ENCODE peak calls at places on chromosomes 5 and 9, in five cellular contexts. A is left ventricle myocardium inferior, Z is tibial nerve, J is K562, O is uterus. N is an unnamed sample. For H3K36me3, the result is how much of the 10 kb centered on the place peaks cover.

GRCh38 chr5:167633931-167634341 is 657.5 kb upstream of the WWC1 start:
- DNase-seq in O (no peak), Z (no peak), J (no peak), A (no peak), N (no peak)

GRCh38 chr5:57327934-57328333 is 154.1 kb downstream of the GPBP1 start:
- DNase-seq in A (no peak), O (no peak), J (no peak), Z (no peak), N (no peak)

GRCh38 chr9:19948021-19948420 is 159.2 kb upstream of the SLC24A2 start:
- DNase-seq in O (no peak), Z (no peak), A (no peak), J (no peak), N (no peak)

GRCh38 chr9:36053971-36054370 is 17.3 kb downstream of the RECK start:
- DNase-seq in O (no peak), A (no peak), Z (no peak), J (no peak), N (no peak)

GRCh38 chr9:16521868-16522381 is 348.5 kb downstream of the BNC2 start:
- DNase-seq in O (peak), A (peak), J (no peak), Z (peak), N (no peak)

GRCh38 chr9:8821910-8822666 is 1022.5 kb upstream of the DMAC1 start:
- DNase-seq in A (no peak), Z (no peak), O (no peak), J (no peak), N (no peak)

GRCh38 chr9:128992995-128993394 is 35.1 kb downstream of the SH3GLB2 start:
- DNase-seq in A (no peak), O (no peak), J (no peak), Z (no peak), N (no peak)

GRCh38 chr5:65076251-65076869 is 307.6 kb downstream of the CWC27 start:
- DNase-seq in J (peak), Z (peak), O (peak), A (peak), N (no peak)

GRCh38 chr5:9241459-9241858 is 304.4 kb downstream of the SEMA5A start:
- DNase-seq in Z (no peak), O (no peak), J (no peak), A (no peak), N (no peak)

GRCh38 chr9:128098017-128098935 is 29.3 kb downstream of the PTGES2 start:
- DNase-seq in A (peak), O (peak), J (peak), Z (peak), N (peak)

GRCh38 chr9:130142635-130143034 is 29.6 kb upstream of the NCS1 start:
- DNase-seq in A (no peak), Z (no peak), O (no peak), J (no peak), N (no peak)

GRCh38 chr5:38994329-38994927 is 79.8 kb downstream of the RICTOR start:
- DNase-seq in Z (peak), A (no peak), J (peak), O (no peak), N (peak)

GRCh38 chr9:373759-374206 is 159.1 kb downstream of the DOCK8 start:
- DNase-seq in J (peak), Z (no peak), O (no peak), A (no peak), N (no peak)

GRCh38 chr9:127568971-127569818 is 42.9 kb upstream of the STXBP1 start:
- DNase-seq in O (peak), J (peak), Z (peak), A (peak), N (peak)

GRCh38 chr5:150549735-150550134 is 41.8 kb downstream of the NDST1 start:
- DNase-seq in A (no peak), Z (no peak), O (no peak), J (no peak), N (no peak)

GRCh38 chr5:1172670-1173404 is 28.6 kb upstream of the SLC6A19 start:
- DNase-seq in O (no peak), J (peak), Z (no peak), A (no peak), N (peak)

GRCh38 chr9:15837079-15837679 is 284.3 kb downstream of the CCDC171 start:
- DNase-seq in Z (peak), A (no peak), O (no peak), J (peak), N (peak)

GRCh38 chr5:115068239-115069086 is 101.2 kb downstream of the TRIM36 start:
- DNase-seq in Z (no peak), A (no peak), J (peak), O (no peak), N (no peak)

GRCh38 chr5:10615693-10616092 is 51.8 kb downstream of the ANKRD33B start:
- DNase-seq in A (no peak), J (no peak), O (no peak), Z (no peak), N (no peak)

GRCh38 chr5:61349935-61350334 is 17.9 kb downstream of the ZSWIM6 start:
- DNase-seq in J (no peak), A (no peak), Z (no peak), O (no peak), N (no peak)

GRCh38 chr5:169933127-169933526 is 47.2 kb downstream of the INSYN2B start:
- DNase-seq in O (no peak), J (no peak), Z (no peak), A (no peak), N (no peak)

GRCh38 chr5:60805470-60805869 is 38.6 kb downstream of the ELOVL7 start:
- DNase-seq in A (no peak), O (no peak), J (no peak), Z (no peak), N (no peak)

GRCh38 chr9:95785209-95785608 is 90.3 kb upstream of the ERCC6L2 start:
- DNase-seq in O (no peak), Z (no peak), A (no peak), J (no peak), N (no peak)

GRCh38 chr5:37839441-37840035 is 303 bp downstream of the GDNF start:
- DNase-seq in O (peak), Z (no peak), A (peak), J (no peak), N (no peak)

GRCh38 chr5:37836173-37837100 is 3.4 kb downstream of the GDNF start:
- DNase-seq in A (peak), O (no peak), J (no peak), Z (no peak), N (no peak)

GRCh38 chr5:37837101-37838032 is 2.5 kb downstream of the GDNF start:
- DNase-seq in Z (peak), A (peak), O (peak), J (peak), N (no peak)

GRCh38 chr5:37838933-37839341 is 904 bp downstream of the GDNF start:
- DNase-seq in A (no peak), O (no peak), J (no peak), Z (no peak), N (no peak)

DNA sequence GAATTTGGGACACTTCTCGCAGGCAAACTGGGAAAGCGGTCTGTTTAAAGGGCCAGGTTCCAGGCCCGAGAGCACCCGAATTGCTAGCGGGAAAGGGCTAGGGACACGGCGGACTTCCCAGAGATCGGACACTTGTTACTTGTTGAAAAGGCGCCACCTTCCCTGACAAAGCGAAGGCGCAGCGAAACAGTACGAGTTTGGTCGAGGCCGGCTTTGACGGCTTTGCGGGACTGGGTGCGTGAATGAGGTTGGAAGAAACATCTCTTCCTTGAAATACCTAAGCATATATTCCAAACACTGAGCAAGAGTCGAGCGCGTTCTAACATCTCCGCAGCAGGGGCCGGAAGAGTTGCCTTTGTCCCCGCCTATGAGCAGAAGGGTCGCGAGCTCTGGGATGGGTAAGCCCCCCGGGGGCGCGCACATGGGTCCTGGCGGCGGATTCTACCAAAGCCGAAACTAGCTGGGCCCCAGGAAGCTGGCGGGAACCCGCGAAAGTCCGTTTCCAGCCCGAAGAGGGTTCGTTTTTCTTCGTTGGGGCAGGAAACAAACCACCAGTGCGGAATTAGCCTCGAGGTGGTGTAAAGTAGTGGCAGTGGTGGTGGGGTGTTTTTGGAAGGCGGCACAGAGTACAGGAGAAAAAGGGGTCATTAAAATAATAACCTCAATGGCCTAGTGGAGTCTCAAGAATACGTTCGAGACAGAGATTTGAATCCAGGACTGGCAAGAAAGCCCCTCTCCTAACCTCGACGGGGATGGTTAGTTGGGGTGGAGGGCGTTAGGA is 1.5 kb downstream of the GDNF start:
- DNase-seq in J (no peak), O (peak), Z (no peak), A (no peak), N (no peak)
- H3K4me3 ChIP-seq in J (no peak), O (peak), Z (peak), A (peak), N (no peak)

DNA sequence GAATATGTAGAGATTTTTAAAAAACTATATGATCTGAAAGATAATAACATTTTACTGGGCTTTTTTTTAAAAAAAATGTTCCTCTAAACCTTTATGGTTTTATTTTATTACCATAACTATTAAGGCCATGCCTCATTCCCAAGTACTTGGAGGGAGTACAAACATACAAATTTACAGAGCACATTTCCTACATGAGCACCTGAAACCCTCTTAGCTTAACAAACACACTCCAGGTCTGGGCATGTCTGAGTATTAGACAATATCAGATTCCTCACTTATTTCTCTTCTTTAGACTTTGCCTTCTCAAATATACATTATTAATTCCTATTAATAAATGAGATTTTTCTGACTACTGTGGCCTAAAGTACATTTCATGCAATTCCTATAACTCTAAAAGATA is 319.2 kb downstream of the SLCO4C1 start:
- DNase-seq in Z (no peak), A (no peak), O (no peak), J (no peak), N (no peak)
- H3K36me3 ChIP-seq in Z (under half), A (under half), O (under half), J (under half), N (under half)

GRCh38 chr9:38622083-38622674 is 1.8 kb upstream of the ANKRD18A start:
- DNase-seq in O (no peak), J (no peak), A (no peak), Z (no peak), N (no peak)
- H3K4me3 ChIP-seq in O (no peak), J (no peak), A (peak), Z (peak), N (peak)

GRCh38 chr9:131481441-131482342 is 21.0 kb upstream of the POMT1 start:
- DNase-seq in A (no peak), Z (no peak), J (no peak), O (no peak), N (no peak)
- H3K36me3 ChIP-seq in A (half or more), Z (under half), J (half or more), O (under half), N (half or more)

GRCh38 chr5:32531885-32532520 is 53.4 kb upstream of the SUB1 start:
- DNase-seq in Z (no peak), A (no peak), J (no peak), O (no peak), N (peak)
- H3K4me3 ChIP-seq in Z (no peak), A (no peak), J (no peak), O (no peak), N (peak)

GRCh38 chr5:176513788-176514187 is 23.4 kb downstream of the RNF44 start:
- DNase-seq in O (no peak), Z (no peak), A (no peak), J (no peak), N (no peak)

GRCh38 chr5:176508603-176509002 is 28.6 kb downstream of the RNF44 start:
- DNase-seq in A (no peak), O (no peak), Z (no peak), J (no peak), N (no peak)

DNA sequence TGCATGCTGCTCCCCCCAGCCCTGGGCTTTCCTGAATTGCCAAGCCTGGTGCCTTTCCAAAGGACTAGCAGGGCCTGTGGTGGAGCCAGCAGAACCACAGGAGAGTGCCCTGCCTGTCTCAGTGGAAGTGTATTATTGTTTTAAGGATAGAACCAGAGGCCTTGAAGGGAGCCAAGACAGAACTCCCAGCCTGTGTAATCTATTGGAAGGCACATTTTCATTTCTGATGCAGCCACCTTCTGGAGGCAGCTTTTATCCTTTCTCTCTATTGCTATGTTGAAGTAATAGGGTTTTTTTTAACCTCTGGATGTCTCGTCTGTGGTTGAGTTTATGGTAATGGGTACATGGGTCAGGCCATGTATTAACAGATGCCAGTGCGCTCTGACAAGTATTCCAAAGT is 29.3 kb downstream of the RNF44 start:
- DNase-seq in A (no peak), J (no peak), Z (no peak), O (no peak), N (no peak)
- H3K36me3 ChIP-seq in A (half or more), J (half or more), Z (under half), O (under half), N (under half)

GRCh38 chr5:130571076-130571475 is 594.0 kb downstream of the HINT1 start:
- DNase-seq in J (no peak), Z (no peak), A (no peak), O (no peak), N (no peak)
- H3K4me3 ChIP-seq in J (no peak), Z (no peak), A (no peak), O (no peak), N (no peak)

GRCh38 chr9:11241779-11242178 is 629.0 kb upstream of the PTPRD start:
- DNase-seq in Z (no peak), J (no peak), A (no peak), O (no peak), N (no peak)
- H3K36me3 ChIP-seq in Z (under half), J (under half), A (under half), O (under half), N (under half)

N was measured in CD8-positive, alpha-beta memory T cell.